ENCODE peak calls at places on chromosomes 11 and 22, in four cellular contexts. U is NCI-H460, R is Right ventricle myocardium inferior, N is H7. S is an unnamed sample.

GRCh38 chr11:75592699-75593098 is 30.6 kb downstream of the SERPINH1 start:
- DNase-seq in R (no peak), N (no peak), U (no peak), S (no peak)

GRCh38 chr11:86193297-86194095 is 51.1 kb upstream of the EED start:
- DNase-seq in U (peak; percentile 79), N (peak; percentile 86), R (peak; percentile 74), S (peak; percentile 63)

GRCh38 chr11:113553905-113554304 is 78.7 kb upstream of the DRD2 start:
- DNase-seq in N (no peak), U (no peak), R (no peak), S (peak; percentile 19)

GRCh38 chr22:22815397-22816170 is 72.0 kb upstream of the IGLL5 start:
- DNase-seq in R (no peak), U (no peak), N (no peak), S (no peak)

GRCh38 chr11:68206211-68206610 is 6.9 kb downstream of the KMT5B start:
- DNase-seq in U (peak; percentile 57), N (peak; percentile 41), R (no peak), S (peak; percentile 79)

GRCh38 chr11:130711193-130711592 is 205.1 kb downstream of the SNX19 start:
- DNase-seq in N (no peak), R (no peak), U (no peak), S (no peak)

GRCh38 chr11:38136887-38137286 is 1538.9 kb upstream of the RAG2 start:
- DNase-seq in N (no peak), R (no peak), U (no peak), S (no peak)

GRCh38 chr11:67464411-67465189 is 4.5 kb downstream of the TMEM134 start:
- DNase-seq in N (peak; percentile 99), U (peak; percentile 75), R (peak; percentile 95), S (peak; percentile 85)

GRCh38 chr11:77089004-77089545 is 13.6 kb upstream of the OMP start:
- DNase-seq in R (no peak), N (no peak), U (no peak), S (no peak)

GRCh38 chr11:17413414-17414316 is 25.2 kb upstream of the KCNJ11 start:
- DNase-seq in R (no peak), U (no peak), N (no peak), S (no peak)

GRCh38 chr11:126111458-126112116 is 48.9 kb upstream of the CDON start:
- DNase-seq in N (no peak), R (no peak), U (no peak), S (no peak)

GRCh38 chr22:20213833-20214708 is 54.0 kb downstream of the RTN4R start:
- DNase-seq in N (peak; percentile 64), R (no peak), U (no peak), S (no peak)

GRCh38 chr11:121661796-121662508 is 209.2 kb upstream of the SORL1-AS1 start:
- DNase-seq in R (no peak), N (no peak), U (no peak), S (no peak)

GRCh38 chr22:48083502-48083901 is 1321.1 kb downstream of the TBC1D22A start:
- DNase-seq in R (no peak), N (no peak), U (no peak), S (no peak)

GRCh38 chr11:119335091-119335654 is 846 bp downstream of the RNF26 start:
- DNase-seq in R (peak; percentile 65), N (peak; percentile 20), U (no peak), S (no peak)

GRCh38 chr11:115290479-115291390 is 213.5 kb downstream of the CADM1 start:
- DNase-seq in U (no peak), N (no peak), R (no peak), S (no peak)

GRCh38 chr11:1276061-1276790 is 33.2 kb downstream of the TOLLIP start:
- DNase-seq in N (no peak), R (peak; percentile 58), U (no peak), S (no peak)

GRCh38 chr22:49760630-49761571 is 66.8 kb downstream of the BRD1 start:
- DNase-seq in N (no peak), R (no peak), U (no peak), S (no peak)

GRCh38 chr11:116691779-116692178 is 81.0 kb downstream of the BUD13 start:
- DNase-seq in N (peak; percentile 94), U (peak; percentile 33), R (peak; percentile 77), S (peak; percentile 9)

GRCh38 chr22:23841736-23842404 is 3.1 kb upstream of the DERL3 start:
- DNase-seq in N (peak; percentile 78), R (peak; percentile 60), U (no peak), S (no peak)

GRCh38 chr11:83241291-83241946 is 44.7 kb downstream of the CCDC90B start:
- DNase-seq in R (no peak), N (peak; percentile 33), U (peak; percentile 68), S (peak; percentile 80)

GRCh38 chr22:50628543-50629134 is 687 bp upstream of the ARSA start:
- DNase-seq in U (no peak), R (no peak), N (no peak), S (no peak)

GRCh38 chr11:68480193-68480592 is 19.6 kb downstream of the PPP6R3 start:
- DNase-seq in R (no peak), U (no peak), N (no peak), S (no peak)

GRCh38 chr11:76656571-76657081 is 13.9 kb downstream of the LRRC32 start:
- DNase-seq in R (peak; percentile 42), U (no peak), N (peak; percentile 67), S (no peak)

GRCh38 chr11:43905788-43906187 is 25.2 kb downstream of the ALKBH3 start:
- DNase-seq in U (no peak), N (no peak), R (no peak), S (no peak)

GRCh38 chr22:25449781-25450317 is 114.6 kb upstream of the GRK3 start:
- DNase-seq in U (no peak), N (no peak), R (no peak), S (no peak)

GRCh38 chr11:6557063-6557462 is 46.4 kb downstream of the RRP8 start:
- DNase-seq in U (no peak), N (no peak), R (no peak), S (no peak)

GRCh38 chr11:131762346-131763110 is 392.1 kb downstream of the NTM start:
- DNase-seq in N (no peak), U (no peak), R (no peak), S (no peak)

GRCh38 chr11:8403310-8403709 is 139.6 kb upstream of the LMO1 start:
- DNase-seq in R (no peak), U (no peak), N (peak; percentile 16), S (no peak)